ENCODE peak calls at places on chromosomes 4 and X, in seven cellular contexts. S is endothelial cell; V is stimulated activated CD8-positive, alpha-beta memory T cell treated with anti-CD3 and anti-CD28 coated beads, Interleukin-15, amount 100 ng/mL, for 24 hours; X is astrocyte of the cerebellum; E is Caki2; G is NT2/D1; U is nephron progenitor cell. W is an unnamed sample.

GRCh38 chr4:3407171-3407771 is 34.5 kb upstream of the HGFAC start:
- DNase-seq in S (no peak), V (no peak), X (no peak), E (no peak), G (no peak), U (no peak), W (no peak)

GRCh38 chr4:70632028-70632427 is 3.5 kb downstream of the ENAM start:
- DNase-seq in S (no peak), V (no peak), X (peak), E (peak), G (no peak), U (no peak), W (peak)

GRCh38 chr4:21641696-21642095 is 306.9 kb downstream of the KCNIP4 start:
- DNase-seq in S (no peak), V (no peak), X (no peak), E (no peak), G (no peak), U (no peak), W (no peak)

GRCh38 chr4:105092356-105092755 is 54.3 kb upstream of the TET2 start:
- DNase-seq in S (no peak), V (no peak), X (peak), E (no peak), G (no peak), U (no peak), W (peak)

GRCh38 chr4:48653217-48654014 is 126.7 kb downstream of the FRYL start:
- DNase-seq in S (no peak), V (no peak), X (peak), E (no peak), G (no peak), U (peak), W (peak)

GRCh38 chr4:24163314-24163713 is 273.5 kb upstream of the PPARGC1A start:
- DNase-seq in S (no peak), V (no peak), X (no peak), E (no peak), G (no peak), U (no peak), W (no peak)

GRCh38 chrX:2284601-2285000 is 216.2 kb downstream of the DHRSX start:
- DNase-seq in S (no peak), V (no peak), X (no peak), E (no peak), G (no peak), U (no peak), W (no peak)

GRCh38 chr4:122827899-122828601 is 1.4 kb downstream of the FGF2 start:
- DNase-seq in S (peak), V (no peak), X (peak), E (peak), G (peak), U (no peak), W (peak)

GRCh38 chr4:86939737-86940141 is 4.9 kb downstream of the AFF1 start:
- DNase-seq in S (no peak), V (no peak), X (no peak), E (no peak), G (no peak), U (no peak), W (no peak)

GRCh38 chr4:182671231-182671630 is 246.0 kb downstream of the DCTD start:
- DNase-seq in S (no peak), V (no peak), X (no peak), E (no peak), G (no peak), U (no peak), W (no peak)

GRCh38 chr4:157099506-157099905 is 23.6 kb downstream of the GLRB start:
- DNase-seq in S (no peak), V (no peak), X (no peak), E (no peak), G (no peak), U (no peak), W (no peak)

GRCh38 chr4:76823516-76823915 is 74.4 kb downstream of the SOWAHB start:
- DNase-seq in S (no peak), V (no peak), X (no peak), E (no peak), G (no peak), U (no peak), W (peak)

GRCh38 chrX:22818061-22818460 is 181.7 kb upstream of the DDX53 start:
- DNase-seq in S (no peak), V (no peak), X (peak), E (no peak), G (no peak), U (no peak), W (peak)

GRCh38 chrX:97863261-97863660 is 979.6 kb downstream of the RPA4 start:
- DNase-seq in S (no peak), V (no peak), X (no peak), E (no peak), G (no peak), U (no peak), W (no peak)

GRCh38 chr4:86927843-86928395 is 6.9 kb upstream of the AFF1 start:
- DNase-seq in S (no peak), V (no peak), X (peak), E (peak), G (no peak), U (no peak), W (peak)

GRCh38 chrX:40174594-40175415 is 77.0 kb upstream of the BCOR start:
- DNase-seq in S (peak), V (no peak), X (no peak), E (no peak), G (no peak), U (peak), W (peak)